ENCODE peak calls at places on chromosomes 6 and 20, in ten cellular contexts. T is lower lobe of right lung; O is HepG2; L is CD8-positive, alpha-beta T cell; R is CD8-positive, alpha-beta memory T cell; K is K562; J is left lung; Y is neuronal stem cell; X is mesendoderm; P is SJSA1. H is an unnamed sample.

GRCh38 chr20:50323209-50323608 is 132.6 kb downstream of the CEBPB start:
- DNase-seq in T (no peak), O (no peak), L (no peak), R (no peak), K (no peak), J (no peak), Y (no peak), X (no peak), P (peak; percentile 25), H (no peak)

GRCh38 chr20:48750941-48751620 is 76.7 kb downstream of the PREX1 start:
- DNase-seq in T (peak; percentile 82), O (no peak), L (peak; percentile 16), R (peak; percentile 70), K (no peak), J (peak; percentile 60), Y (peak; percentile 92), X (peak; percentile 95), P (peak; percentile 91), H (no peak)

GRCh38 chr6:153947817-153948447 is 91.1 kb upstream of the OPRM1 start:
- DNase-seq in T (no peak), O (peak; percentile 20), L (no peak), R (no peak), K (peak; percentile 12), J (no peak), Y (peak; percentile 46), X (peak; percentile 72), P (peak; percentile 25), H (peak; percentile 49)

GRCh38 chr20:33668087-33668790 is 1.5 kb downstream of the ACTL10 start:
- DNase-seq in T (peak; percentile 86), O (no peak), L (no peak), R (no peak), K (peak; percentile 56), J (peak; percentile 84), Y (no peak), X (no peak), P (no peak), H (no peak)

GRCh38 chr6:128740951-128741350 is 142.0 kb upstream of the LAMA2 start:
- DNase-seq in T (no peak), O (no peak), L (no peak), R (no peak), K (no peak), J (no peak), Y (no peak), X (no peak), P (no peak), H (no peak)

GRCh38 chr6:91761621-91762020 is 1174.7 kb upstream of the MAP3K7 start:
- DNase-seq in T (no peak), O (no peak), L (no peak), R (no peak), K (no peak), J (no peak), Y (no peak), X (no peak), P (no peak), H (no peak)

GRCh38 chr6:151661928-151662327 is 145.6 kb upstream of the ESR1 start:
- DNase-seq in T (no peak), O (no peak), L (no peak), R (no peak), K (peak; percentile 29), J (no peak), Y (no peak), X (peak; percentile 55), P (no peak), H (no peak)

GRCh38 chr20:62156254-62156556 is 12.6 kb downstream of the SS18L1 start:
- DNase-seq in T (no peak), O (no peak), L (no peak), R (no peak), K (no peak), J (no peak), Y (no peak), X (no peak), P (no peak), H (no peak)

GRCh38 chr6:109840034-109840433 is 138.1 kb upstream of the GPR6 start:
- DNase-seq in T (no peak), O (no peak), L (no peak), R (no peak), K (no peak), J (no peak), Y (no peak), X (no peak), P (no peak), H (no peak)

GRCh38 chr6:83867527-83868161 is 8.2 kb downstream of the CYB5R4 start:
- DNase-seq in T (peak; percentile 68), O (no peak), L (no peak), R (no peak), K (peak; percentile 78), J (peak; percentile 85), Y (peak; percentile 37), X (peak; percentile 73), P (peak; percentile 27), H (no peak)

GRCh38 chr6:33897193-33897479 is 93.3 kb upstream of the MLN start:
- DNase-seq in T (no peak), O (no peak), L (no peak), R (no peak), K (no peak), J (no peak), Y (no peak), X (no peak), P (no peak), H (no peak)

GRCh38 chr20:346640-347316 is at the start of gene NRSN2:
- DNase-seq in T (peak; percentile 64), O (peak; percentile 72), L (no peak), R (peak; percentile 47), K (peak; percentile 73), J (peak; percentile 70), Y (peak; percentile 49), X (peak; percentile 83), P (peak; percentile 62), H (peak; percentile 79)

GRCh38 chr20:59006864-59007757 is at the start of gene CTSZ:
- DNase-seq in T (peak; percentile 88), O (no peak), L (no peak), R (peak; percentile 61), K (peak; percentile 83), J (peak; percentile 80), Y (peak; percentile 38), X (peak; percentile 68), P (peak; percentile 37), H (peak; percentile 48)

GRCh38 chr20:41054463-41055230 is 26.0 kb downstream of the TOP1 start:
- DNase-seq in T (no peak), O (no peak), L (no peak), R (no peak), K (no peak), J (no peak), Y (no peak), X (peak; percentile 77), P (no peak), H (no peak)

GRCh38 chr6:111573892-111574800 is 31.5 kb downstream of the TRAF3IP2 start:
- DNase-seq in T (no peak), O (no peak), L (no peak), R (no peak), K (no peak), J (no peak), Y (no peak), X (peak; percentile 49), P (peak; percentile 75), H (no peak)
- H3K27ac ChIP-seq in T (peak overlapping the region; percentile 79), O (no peak overlapping the region), L (no peak overlapping the region), R (no peak overlapping the region), K (no peak overlapping the region), J (peak overlapping the region; percentile 82), Y (no peak overlapping the region), X (no peak overlapping the region), P (peak overlapping the region; percentile 84), H (no peak overlapping the region)

DNA sequence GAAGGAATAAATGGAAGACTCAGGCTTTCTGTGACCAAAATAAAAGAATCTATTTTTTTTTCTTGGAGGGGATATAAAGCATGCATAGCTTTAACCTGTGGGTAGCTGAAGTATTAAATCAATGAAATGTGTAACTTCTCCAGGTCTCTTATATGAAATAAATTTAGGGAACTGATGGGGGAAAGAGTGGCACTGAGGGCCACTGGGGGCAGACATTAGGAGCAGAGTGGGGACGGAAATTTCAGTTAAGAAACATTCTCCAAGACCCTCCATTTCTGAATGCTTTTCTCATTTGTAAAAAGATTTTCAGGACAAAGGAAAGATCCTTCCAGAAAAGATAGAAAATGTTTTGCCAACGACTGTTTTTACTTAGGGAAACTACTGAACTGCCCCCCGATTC is 131.0 kb downstream of the GPX5 start:
- DNase-seq in T (no peak), O (no peak), L (no peak), R (no peak), K (no peak), J (no peak), Y (no peak), X (no peak), P (no peak), H (no peak)
- H3K36me3 ChIP-seq in T (no peaks in the 10 kb centered on the region), O (no peaks in the 10 kb centered on the region), L (no peaks in the 10 kb centered on the region), R (no peaks in the 10 kb centered on the region), K (no peaks in the 10 kb centered on the region), J (no peaks in the 10 kb centered on the region), Y (no peaks in the 10 kb centered on the region), X (no peaks in the 10 kb centered on the region), P (no peaks in the 10 kb centered on the region), H (no peaks in the 10 kb centered on the region)

GRCh38 chr6:158027590-158028285 is 46.1 kb downstream of the SYNJ2 start:
- DNase-seq in T (peak; percentile 40), O (no peak), L (no peak), R (peak; percentile 49), K (no peak), J (no peak), Y (no peak), X (peak; percentile 64), P (no peak), H (no peak)
- H3K27ac ChIP-seq in T (no peak overlapping the region), O (no peak overlapping the region), L (no peak overlapping the region), R (no peak overlapping the region), K (no peak overlapping the region), J (peak overlapping the region; percentile 77), Y (no peak overlapping the region), X (no peak overlapping the region), P (peak overlapping the region; percentile 86), H (no peak overlapping the region)

GRCh38 chr20:47285189-47285588 is 71.3 kb downstream of the ZMYND8 start:
- DNase-seq in T (no peak), O (no peak), L (no peak), R (no peak), K (no peak), J (no peak), Y (no peak), X (no peak), P (no peak), H (no peak)

GRCh38 chr20:47289096-47289495 is 67.4 kb downstream of the ZMYND8 start:
- DNase-seq in T (no peak), O (no peak), L (no peak), R (no peak), K (no peak), J (no peak), Y (no peak), X (no peak), P (no peak), H (no peak)

GRCh38 chr20:47287609-47288144 is 68.8 kb downstream of the ZMYND8 start:
- DNase-seq in T (no peak), O (no peak), L (no peak), R (no peak), K (no peak), J (no peak), Y (no peak), X (no peak), P (no peak), H (no peak)

GRCh38 chr20:47284373-47284772 is 72.1 kb downstream of the ZMYND8 start:
- DNase-seq in T (no peak), O (no peak), L (no peak), R (no peak), K (no peak), J (no peak), Y (no peak), X (no peak), P (no peak), H (no peak)

DNA sequence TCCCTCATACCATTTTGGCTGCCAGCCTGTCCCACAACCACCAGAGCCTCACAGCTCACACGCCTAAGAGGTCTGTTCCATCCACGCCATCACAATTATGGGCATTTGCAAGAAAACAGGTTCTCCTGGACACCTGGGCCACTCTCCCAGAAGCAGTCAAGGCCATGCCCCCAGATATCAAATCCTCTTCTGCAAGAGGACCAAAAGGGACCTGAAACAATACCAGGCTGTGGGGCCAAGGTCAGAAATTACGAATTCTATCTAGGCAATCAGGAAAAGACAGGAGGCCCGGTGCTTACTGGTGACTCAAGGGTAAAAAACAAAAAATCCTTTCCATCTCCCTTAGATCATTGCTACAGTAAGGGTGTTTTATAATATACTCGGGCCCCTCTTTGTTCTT is 69.8 kb downstream of the ZMYND8 start:
- DNase-seq in T (no peak), O (no peak), L (no peak), R (no peak), K (no peak), J (no peak), Y (no peak), X (no peak), P (no peak), H (no peak)
- H3K36me3 ChIP-seq in T (peaks cover 99% of the 10 kb centered on the region), O (peaks cover 94% of the 10 kb centered on the region), L (peaks cover 51% of the 10 kb centered on the region), R (peaks cover 66% of the 10 kb centered on the region), K (peaks cover 98% of the 10 kb centered on the region), J (no peaks in the 10 kb centered on the region), Y (peaks cover 100% of the 10 kb centered on the region), X (peaks cover 6% of the 10 kb centered on the region), P (peaks cover 85% of the 10 kb centered on the region), H (peaks cover 63% of the 10 kb centered on the region)